ENCODE peak calls at places on chromosome 20, in six cellular contexts. J, E, M, Q, O and P are unnamed samples.
A peak's percentile ranks its signal among the peaks of the same experiment; 100 is the strongest.

GRCh38 chr20:2273634-2274302 is 22.0 kb upstream of the TGM3 start:
- DNase-seq in M (no peak), J (no peak), O (no peak), E (no peak), Q (no peak), P (no peak)

GRCh38 chr20:38748863-38749153 is 548 bp downstream of the ACTR5 start:
- DNase-seq in Q (peak; percentile 76), E (no peak), M (no peak), O (no peak), J (peak; percentile 79), P (no peak)

GRCh38 chr20:57999465-58000111 is 228.9 kb downstream of the ANKRD60 start:
- DNase-seq in O (no peak), J (peak; percentile 63), M (no peak), E (no peak), Q (no peak), P (no peak)

GRCh38 chr20:35630636-35631035 is 15.0 kb downstream of the SPAG4 start:
- DNase-seq in M (no peak), Q (no peak), E (no peak), O (no peak), J (no peak), P (no peak)

GRCh38 chr20:46965124-46965455 is 70.4 kb downstream of the EYA2 start:
- DNase-seq in M (no peak), O (no peak), E (no peak), Q (no peak), J (no peak), P (no peak)

GRCh38 chr20:42255820-42256219 is 637.6 kb upstream of the CHD6 start:
- DNase-seq in E (no peak), J (no peak), Q (no peak), M (no peak), O (no peak), P (no peak)

GRCh38 chr20:60101201-60101893 is 143.1 kb downstream of the CDH26 start:
- DNase-seq in O (no peak), E (no peak), Q (no peak), J (no peak), M (no peak), P (no peak)

GRCh38 chr20:59748555-59749292 is 144.4 kb downstream of the PHACTR3 start:
- DNase-seq in J (peak; percentile 19), M (no peak), E (peak; percentile 93), Q (no peak), O (peak; percentile 22), P (no peak)

GRCh38 chr20:58596244-58597010 is 54.7 kb upstream of the STX16 start:
- DNase-seq in J (no peak), Q (no peak), O (no peak), E (peak; percentile 39), M (no peak), P (no peak)

GRCh38 chr20:49482621-49483017 is at the start of gene KCNB1:
- DNase-seq in M (peak; percentile 95), Q (peak; percentile 29), E (peak; percentile 72), J (peak; percentile 61), O (peak; percentile 45), P (peak; percentile 93)

GRCh38 chr20:8616792-8617191 is 452.1 kb upstream of the PLCB4 start:
- DNase-seq in J (no peak), E (peak; percentile 53), M (peak; percentile 7), O (peak; percentile 68), Q (no peak), P (no peak)

GRCh38 chr20:57301026-57301425 is 28.6 kb upstream of the SPO11 start:
- DNase-seq in E (no peak), M (no peak), O (no peak), J (no peak), Q (no peak), P (no peak)

GRCh38 chr20:25541676-25542075 is 43.7 kb downstream of the NINL start:
- DNase-seq in O (peak; percentile 75), Q (no peak), J (no peak), E (peak; percentile 54), M (no peak), P (no peak)

GRCh38 chr20:25540273-25540672 is 45.1 kb downstream of the NINL start:
- DNase-seq in J (no peak), E (peak; percentile 76), Q (peak; percentile 45), M (peak; percentile 13), O (peak; percentile 22), P (no peak)

GRCh38 chr20:25537890-25538289 is 47.4 kb downstream of the NINL start:
- DNase-seq in O (no peak), J (no peak), E (no peak), M (no peak), Q (no peak), P (no peak)

GRCh38 chr20:25539742-25540201 is 45.6 kb downstream of the NINL start:
- DNase-seq in O (peak; percentile 38), E (peak; percentile 59), M (no peak), J (no peak), Q (no peak), P (no peak)

DNA sequence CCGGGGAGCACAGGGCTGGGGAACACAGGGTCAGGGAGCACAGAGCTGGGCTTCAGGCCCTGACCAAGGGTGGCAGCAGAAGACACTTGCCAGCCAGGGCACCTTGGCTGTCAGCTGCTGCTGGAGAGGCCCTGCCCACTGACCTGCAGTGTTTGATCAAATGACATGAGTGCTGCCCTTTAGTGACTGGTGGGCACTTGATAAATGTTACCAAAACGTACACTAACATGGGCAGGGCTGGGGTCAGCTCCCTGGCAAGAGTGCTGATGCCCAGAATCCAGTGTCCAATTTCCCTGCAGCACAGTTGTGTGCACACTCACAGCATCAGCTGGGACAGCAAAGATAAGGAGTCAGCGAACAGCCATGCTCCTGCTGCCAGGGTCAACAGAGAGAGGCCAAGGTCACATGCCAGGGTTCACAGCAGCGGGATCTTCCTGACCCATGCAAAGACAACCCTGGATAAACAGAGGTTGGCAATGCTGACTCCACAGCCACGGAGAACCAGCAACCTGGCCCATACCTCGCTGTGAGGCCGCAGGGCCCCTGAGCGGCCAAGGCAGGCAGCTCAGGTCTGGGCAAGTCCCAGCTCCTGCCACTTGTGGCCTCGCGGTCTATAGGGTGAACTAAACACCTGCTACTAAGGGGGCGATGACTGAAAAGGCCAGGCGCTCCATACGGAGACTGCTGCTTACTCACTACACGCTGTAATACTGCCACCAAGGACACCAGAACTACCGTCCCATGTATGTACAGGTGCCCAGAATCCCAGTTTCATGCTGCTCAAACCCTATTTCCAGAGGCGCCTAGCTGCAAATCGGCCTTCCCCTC is 46.3 kb downstream of the NINL start:
- DNase-seq in Q (no peak), M (peak; percentile 42), O (no peak), E (peak; percentile 1), J (no peak), P (no peak)
- H3K4me3 ChIP-seq in Q (no peak overlapping the region), M (no peak overlapping the region), O (no peak overlapping the region), E (peak overlapping the region; percentile 68), J (peak overlapping the region; percentile 17), P (no peak overlapping the region)

GRCh38 chr20:37346232-37346525 is 239 bp downstream of the SRC start:
- DNase-seq in M (no peak), Q (no peak), J (no peak), E (peak; percentile 58), O (no peak), P (no peak)

GRCh38 chr20:37347347-37347823 is 1.4 kb downstream of the SRC start:
- DNase-seq in J (no peak), O (no peak), E (no peak), Q (no peak), M (no peak), P (no peak)

GRCh38 chr20:37347891-37348642 is 2.1 kb downstream of the SRC start:
- DNase-seq in J (no peak), O (no peak), E (peak; percentile 49), M (no peak), Q (peak; percentile 27), P (peak; percentile 54)

GRCh38 chr20:37345339-37346231 is at the start of gene SRC:
- DNase-seq in M (peak; percentile 74), J (peak; percentile 91), Q (peak; percentile 75), O (peak; percentile 72), E (peak; percentile 83), P (peak; percentile 87)

DNA sequence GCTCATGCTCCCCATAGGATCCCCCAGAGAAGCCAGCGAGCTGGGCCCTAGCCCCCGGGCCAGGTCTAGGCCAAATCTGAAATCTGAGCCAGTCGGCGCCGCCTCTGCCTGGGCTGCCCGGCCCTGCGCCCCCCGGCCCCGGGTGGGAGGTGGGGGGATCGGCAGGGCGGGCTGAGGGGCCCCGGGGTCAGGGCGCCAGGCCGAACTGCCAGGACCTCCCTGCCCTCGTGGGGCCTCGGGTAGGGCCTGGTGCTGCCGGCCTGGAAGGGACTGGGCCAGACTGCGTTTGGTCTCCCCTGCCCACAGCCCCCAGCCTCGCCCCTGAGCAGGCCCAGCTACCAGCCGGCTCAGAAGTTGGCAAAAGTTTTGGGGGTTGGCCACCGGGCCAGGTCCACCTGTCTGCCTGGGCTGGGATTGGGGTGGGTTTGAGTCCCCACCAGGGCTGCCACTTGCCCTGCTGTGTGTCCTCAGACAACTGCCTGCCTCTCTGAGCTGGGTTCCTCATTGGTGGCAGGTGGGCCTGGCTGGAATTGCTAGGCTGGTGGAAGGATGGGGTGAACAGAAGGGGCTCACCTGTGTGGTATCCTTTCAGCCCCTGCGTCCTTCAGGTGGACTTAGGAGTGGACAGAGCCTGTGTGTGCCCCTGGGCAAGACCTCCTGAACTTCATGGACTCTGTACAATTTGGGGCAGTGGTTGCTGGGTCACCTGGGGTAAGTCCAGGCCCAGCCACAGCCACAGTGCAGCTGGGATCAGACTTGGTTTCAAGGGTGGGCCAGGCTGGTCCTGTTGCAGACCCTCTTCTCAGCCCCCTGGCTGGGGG is 796 bp downstream of the SRC start:
- DNase-seq in M (peak; percentile 40), E (peak; percentile 35), Q (no peak), O (no peak), J (no peak), P (no peak)
- H3K4me3 ChIP-seq in M (peak overlapping the region; percentile 76), E (peak overlapping the region; percentile 79), Q (peak overlapping the region; percentile 54), O (peak overlapping the region; percentile 59), J (peak overlapping the region; percentile 78), P (peak overlapping the region; percentile 37)

GRCh38 chr20:44731657-44732056 is 14.0 kb upstream of the KCNK15 start:
- DNase-seq in E (no peak), M (no peak), Q (no peak), J (no peak), O (no peak), P (no peak)

GRCh38 chr20:44725852-44726251 is 10.7 kb downstream of the CCN5 start:
- DNase-seq in O (no peak), E (no peak), Q (no peak), M (no peak), J (no peak), P (no peak)

GRCh38 chr20:44727039-44727438 is 11.9 kb downstream of the CCN5 start:
- DNase-seq in O (no peak), Q (no peak), J (no peak), M (no peak), E (no peak), P (no peak)

GRCh38 chr20:44730441-44730840 is 15.2 kb upstream of the KCNK15 start:
- DNase-seq in J (no peak), O (peak; percentile 86), Q (peak; percentile 92), M (no peak), E (peak; percentile 94), P (peak; percentile 45)

DNA sequence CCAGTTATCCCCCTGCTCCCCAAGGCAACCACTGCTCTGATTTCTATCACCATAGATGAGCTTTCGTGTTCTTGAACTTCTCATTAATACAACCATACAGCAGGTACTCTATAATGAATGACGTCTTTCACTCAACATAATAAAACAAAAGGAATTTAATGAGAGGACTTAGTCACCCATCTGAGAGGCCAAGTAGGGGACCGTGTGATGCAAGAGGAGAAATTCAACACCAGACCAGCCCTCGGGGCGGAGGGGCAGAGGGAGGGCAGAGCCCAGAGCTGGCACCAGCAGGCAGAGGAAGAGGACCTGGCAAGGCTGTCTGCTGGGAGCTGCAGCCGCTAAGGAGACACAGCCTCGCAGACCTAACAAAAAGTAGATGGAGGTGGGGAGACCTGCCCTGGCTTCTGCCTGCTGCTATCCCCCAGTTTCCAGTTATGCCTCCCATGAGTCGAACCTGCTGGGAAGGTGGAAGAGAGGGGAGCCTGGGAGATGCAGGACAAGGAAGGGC is 13.7 kb downstream of the CCN5 start:
- DNase-seq in M (no peak), Q (peak; percentile 91), O (peak; percentile 80), E (peak; percentile 93), J (no peak), P (peak; percentile 71)
- H3K4me3 ChIP-seq in M (no peak overlapping the region), Q (no peak overlapping the region), O (no peak overlapping the region), E (peak overlapping the region; percentile 19), J (no peak overlapping the region), P (no peak overlapping the region)

GRCh38 chr20:30489604-30490003 is 767.9 kb upstream of the DEFB115 start:
- DNase-seq in M (peak; percentile 25), E (no peak), O (no peak), Q (no peak), J (no peak), P (no peak)
- H3K4me3 ChIP-seq in M (peak overlapping the region; percentile 36), E (no peak overlapping the region), O (no peak overlapping the region), Q (no peak overlapping the region), J (no peak overlapping the region), P (no peak overlapping the region)